ENCODE peak calls at places on chromosomes 1 and 21, in four cellular contexts. W is mammary epithelial cell, X is MM.1S, P is DND-41. H is an unnamed sample. For H3K9me3, the result is how much of the 10 kb centered on the place peaks cover.

GRCh38 chr1:71093938-71094337 is 13.1 kb upstream of the ZRANB2 start:
- DNase-seq in W (no peak), X (no peak), P (no peak), H (no peak)

GRCh38 chr21:34858559-34858958 is 189.8 kb downstream of the CLIC6 start:
- DNase-seq in W (no peak), X (no peak), P (no peak), H (no peak)

GRCh38 chr1:87212431-87213125 is 116.1 kb upstream of the LMO4 start:
- DNase-seq in W (no peak), X (no peak), P (no peak), H (no peak)

GRCh38 chr1:23343246-23344110 is 606 bp downstream of the HNRNPR start:
- DNase-seq in W (peak), X (peak), P (peak), H (peak)

GRCh38 chr1:215704089-215704860 is 137.2 kb downstream of the KCTD3 start:
- DNase-seq in W (peak), X (no peak), P (no peak), H (no peak)

GRCh38 chr21:38806942-38807284 is 1.2 kb downstream of the ETS2 start:
- DNase-seq in W (no peak), X (no peak), P (no peak), H (no peak)

GRCh38 chr1:28897789-28898188 is 16.6 kb upstream of the EPB41 start:
- DNase-seq in W (no peak), X (no peak), P (no peak), H (no peak)

GRCh38 chr1:86704972-86705632 is 726 bp downstream of the SH3GLB1 start:
- DNase-seq in W (peak), X (peak), P (peak), H (no peak)

GRCh38 chr1:43774359-43774758 is 67.0 kb downstream of the ST3GAL3 start:
- DNase-seq in W (peak), X (no peak), P (no peak), H (no peak)

GRCh38 chr1:61043010-61043820 is 39.1 kb upstream of the NFIA start:
- DNase-seq in W (peak), X (peak), P (no peak), H (peak)

GRCh38 chr1:82062206-82062605 is 261.5 kb downstream of the ADGRL2 start:
- DNase-seq in W (no peak), X (no peak), P (no peak), H (no peak)

GRCh38 chr1:158124034-158124433 is 56.7 kb upstream of the CD1D start:
- DNase-seq in W (peak), X (no peak), P (no peak), H (no peak)

GRCh38 chr1:54309631-54310366 is 96.4 kb downstream of the SSBP3 start:
- DNase-seq in W (no peak), X (no peak), P (no peak), H (no peak)

GRCh38 chr1:28392027-28392652 is 22.6 kb downstream of the PHACTR4 start:
- DNase-seq in W (peak), X (no peak), P (no peak), H (no peak)

GRCh38 chr1:111082421-111083192 is 57.3 kb downstream of the DRAM2 start:
- DNase-seq in W (peak), X (no peak), P (no peak), H (no peak)

GRCh38 chr1:56029329-56030003 is 549.9 kb downstream of the PLPP3 start:
- DNase-seq in W (no peak), X (no peak), P (no peak), H (no peak)

GRCh38 chr1:198449727-198450433 is 90.6 kb downstream of the ATP6V1G3 start:
- DNase-seq in W (peak), X (no peak), P (no peak), H (no peak)

GRCh38 chr21:17003221-17003620 is 509.6 kb upstream of the CXADR start:
- DNase-seq in W (no peak), X (no peak), P (no peak), H (no peak)

GRCh38 chr1:116064616-116065015 is 46.6 kb upstream of the MAB21L3 start:
- DNase-seq in W (peak), X (no peak), P (no peak), H (no peak)

GRCh38 chr1:174157157-174157806 is 2.0 kb upstream of the RABGAP1L start:
- DNase-seq in W (peak), X (peak), P (no peak), H (no peak)

GRCh38 chr1:187816646-187817045 is 987.9 kb downstream of the PLA2G4A start:
- DNase-seq in W (no peak), X (no peak), P (no peak), H (no peak)

GRCh38 chr1:172935062-172935592 is 115.6 kb downstream of the TNFSF18 start:
- DNase-seq in W (no peak), X (no peak), P (no peak), H (no peak)

GRCh38 chr21:34154878-34155277 is 81.5 kb downstream of the MRPS6 start:
- DNase-seq in W (no peak), X (no peak), P (no peak), H (no peak)

GRCh38 chr1:26372039-26372438 is 511 bp downstream of the ZNF683 start:
- DNase-seq in W (peak), X (no peak), P (no peak), H (no peak)

GRCh38 chr1:3471356-3472087 is 17.1 kb downstream of the ARHGEF16 start:
- DNase-seq in W (no peak), X (no peak), P (no peak), H (no peak)

GRCh38 chr21:45551316-45551715 is 9.1 kb upstream of the SLC19A1 start:
- DNase-seq in W (peak), X (no peak), P (no peak), H (no peak)

GRCh38 chr1:225866981-225867380 is 15.2 kb downstream of the TMEM63A start:
- DNase-seq in W (no peak), X (no peak), P (no peak), H (no peak)

GRCh38 chr1:240878631-240879030 is 266.7 kb upstream of the GREM2 start:
- DNase-seq in W (no peak), X (no peak), P (no peak), H (no peak)

GRCh38 chr21:39258207-39258606 is 55.2 kb downstream of the BRWD1 start:
- DNase-seq in W (no peak), X (no peak), P (no peak), H (no peak)

GRCh38 chr21:26945916-26946315 is 21.0 kb downstream of the ADAMTS5 start:
- DNase-seq in W (no peak), X (no peak), P (no peak), H (no peak)

DNA sequence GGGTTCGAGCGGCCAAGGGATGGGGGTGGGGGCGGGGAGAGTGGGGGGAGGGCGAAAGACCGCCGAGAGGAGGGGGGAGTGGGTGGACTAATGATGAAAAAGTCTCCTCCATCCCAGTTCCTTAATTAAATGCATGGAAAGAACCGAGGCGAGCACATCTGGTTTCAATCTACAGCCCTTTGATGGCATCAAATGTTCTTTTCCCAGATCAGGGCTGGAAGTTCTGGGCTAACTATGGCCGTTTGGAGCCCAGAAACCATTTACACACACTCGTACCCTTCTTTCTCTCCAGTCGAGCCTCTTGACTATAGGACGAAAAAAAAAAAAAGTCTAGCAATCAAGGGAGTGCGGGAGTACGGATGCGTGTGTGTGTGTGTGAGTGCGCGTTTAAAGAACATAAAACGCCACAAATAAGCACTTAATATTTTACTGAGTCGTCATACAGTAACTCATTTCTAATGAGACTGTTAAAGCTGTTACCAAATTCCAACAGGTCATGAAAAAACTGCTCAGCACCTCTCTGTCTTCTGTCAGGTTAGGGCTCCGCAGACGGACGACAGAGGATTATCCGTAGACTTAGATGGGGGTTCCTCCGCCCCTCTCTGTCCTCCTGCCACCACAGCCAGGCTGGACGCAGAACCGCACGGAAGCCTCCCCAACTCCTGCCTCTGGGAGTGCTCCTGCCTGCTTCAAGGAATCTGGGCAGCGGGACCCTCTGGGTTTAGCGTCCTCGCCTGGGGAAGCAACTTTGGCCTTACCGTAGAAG is 2.1 kb upstream of the PRRX1 start:
- DNase-seq in W (no peak), X (no peak), P (no peak), H (no peak)
- H3K27ac ChIP-seq in W (no peak), X (no peak), P (no peak), H (no peak)

GRCh38 chr1:118364882-118365281 is 179.9 kb upstream of the SPAG17 start:
- DNase-seq in W (no peak), X (no peak), P (no peak), H (no peak)
- H3K9me3 ChIP-seq in W (under half), X (under half), P (under half), H (under half)

GRCh38 chr21:36320421-36321324 is 676 bp downstream of the MORC3 start:
- DNase-seq in W (peak), X (peak), P (no peak), H (no peak)

GRCh38 chr21:36321325-36322082 is 1.5 kb downstream of the MORC3 start:
- DNase-seq in W (peak), X (no peak), P (peak), H (no peak)

GRCh38 chr21:36319767-36320420 is at the start of gene MORC3:
- DNase-seq in W (peak), X (peak), P (peak), H (peak)

GRCh38 chr21:36323032-36323431 is 3.0 kb downstream of the MORC3 start:
- DNase-seq in W (peak), X (no peak), P (no peak), H (no peak)

DNA sequence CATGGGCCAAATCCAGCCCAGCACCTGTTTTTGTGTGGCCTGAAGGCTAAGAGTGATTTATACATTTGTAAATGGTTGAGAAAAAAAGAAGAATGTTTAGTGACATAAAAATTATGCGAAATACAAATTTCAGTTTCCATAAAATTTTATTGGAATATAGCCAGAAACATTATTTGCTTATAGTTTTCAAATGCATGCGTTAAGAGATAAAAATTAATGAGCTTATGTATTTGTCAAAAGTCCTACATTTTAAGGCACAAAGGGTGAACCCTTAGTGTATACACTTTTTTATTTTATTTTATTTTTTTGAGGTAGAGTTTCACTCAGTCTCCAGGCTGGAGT is 2.1 kb downstream of the MORC3 start:
- DNase-seq in W (no peak), X (no peak), P (no peak), H (no peak)
- H3K4me3 ChIP-seq in W (peak), X (no peak), P (peak), H (peak)

GRCh38 chr1:11455925-11456580 is 22.9 kb upstream of the DISP3 start:
- DNase-seq in W (no peak), X (no peak), P (no peak), H (no peak)
- H3K27ac ChIP-seq in W (no peak), X (no peak), P (no peak), H (no peak)

GRCh38 chr21:18722193-18722592 is 318.6 kb upstream of the TMPRSS15 start:
- DNase-seq in W (no peak), X (peak), P (no peak), H (no peak)
- H3K9me3 ChIP-seq in W (under half), X (under half), P (under half), H (under half)

DNA sequence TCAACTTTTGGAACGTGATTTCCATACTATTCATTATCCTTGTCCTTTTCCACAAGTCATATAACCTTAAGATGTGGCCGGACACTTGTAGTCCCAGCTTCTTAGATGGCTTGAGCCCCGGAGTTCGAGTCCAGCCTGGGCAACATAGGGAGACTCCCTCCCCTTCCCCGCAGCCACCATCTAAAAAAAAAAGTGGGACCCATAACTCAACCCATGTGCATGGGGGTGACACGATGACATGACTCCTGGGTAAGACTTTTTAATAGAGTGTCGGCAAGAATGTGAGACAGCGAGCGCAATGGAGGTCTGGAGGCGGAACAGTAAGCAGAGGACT is 25.7 kb downstream of the MIA3 start:
- DNase-seq in W (no peak), X (peak), P (no peak), H (no peak)
- H3K4me3 ChIP-seq in W (peak), X (peak), P (peak), H (peak)

GRCh38 chr1:230186003-230186863 is 119.2 kb downstream of the GALNT2 start:
- DNase-seq in W (peak), X (no peak), P (no peak), H (peak)
- H3K27ac ChIP-seq in W (no peak), X (no peak), P (peak), H (no peak)

DNA sequence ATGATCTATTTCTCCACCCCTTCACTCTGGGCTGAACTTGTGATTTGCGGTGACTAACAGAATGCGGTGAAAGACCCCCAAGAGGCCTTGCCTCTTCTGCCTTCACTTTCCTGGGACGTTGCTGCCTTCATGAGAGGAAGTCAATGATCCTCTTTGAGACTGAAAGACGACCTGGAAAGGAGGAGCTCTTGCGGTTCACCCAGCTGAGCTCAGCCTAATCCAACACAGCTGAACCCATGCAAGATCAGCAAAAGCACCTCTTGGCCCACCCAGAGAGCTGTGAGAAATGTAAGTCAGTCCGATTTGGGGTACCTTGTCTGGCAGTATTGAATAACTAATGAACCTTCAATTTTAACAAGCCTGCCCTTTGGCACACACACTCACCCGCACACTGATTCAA is 767.4 kb upstream of the TPTE start:
- DNase-seq in W (no peak), X (no peak), P (no peak), H (no peak)
- H3K9me3 ChIP-seq in W (half or more), X (under half), P (under half), H (under half)

H was measured in naive thymus-derived CD4-positive, alpha-beta T cell.